ENCODE peak calls at places on chromosomes 5 and 9, in seven cellular contexts. F is cardiac muscle cell, P is uterus, S is astrocyte, V is heart left ventricle, N is fibroblast of lung, K is astrocyte of the cerebellum. Y is an unnamed sample.

GRCh38 chr5:150141544-150142188 is 14.0 kb downstream of the PDGFRB start:
- DNase-seq in F (no peak), P (no peak), N (peak), S (peak), K (no peak), V (no peak), Y (no peak)

GRCh38 chr5:128537306-128537998 is 593 bp downstream of the FBN2 start:
- DNase-seq in V (peak), S (peak), F (no peak), K (peak), N (peak), P (peak), Y (peak)

GRCh38 chr5:1161832-1162229 is 39.6 kb upstream of the SLC6A19 start:
- DNase-seq in K (no peak), S (no peak), F (no peak), N (no peak), P (no peak), V (peak), Y (peak)

GRCh38 chr9:17829812-17830385 is 251.0 kb downstream of the SH3GL2 start:
- DNase-seq in P (no peak), N (no peak), K (no peak), V (no peak), S (no peak), F (no peak), Y (no peak)

GRCh38 chr5:19058216-19058615 is 929.8 kb downstream of the CDH18 start:
- DNase-seq in V (no peak), N (no peak), S (no peak), K (no peak), F (no peak), P (no peak), Y (no peak)

GRCh38 chr9:33687779-33688178 is 107.6 kb upstream of the PRSS3 start:
- DNase-seq in V (no peak), N (peak), P (no peak), K (no peak), S (no peak), F (peak), Y (no peak)

GRCh38 chr5:174094857-174095606 is 49.5 kb downstream of the NSG2 start:
- DNase-seq in F (no peak), K (no peak), P (no peak), N (no peak), V (no peak), S (no peak), Y (no peak)

GRCh38 chr5:154940772-154941620 is at the start of gene MRPL22:
- DNase-seq in P (peak), F (peak), K (peak), V (peak), S (peak), N (peak), Y (peak)

GRCh38 chr5:10330511-10331105 is 22.9 kb upstream of the MARCHF6 start:
- DNase-seq in P (no peak), F (no peak), S (no peak), V (no peak), N (no peak), K (no peak), Y (no peak)

GRCh38 chr5:1502046-1502736 is 21.6 kb downstream of the LPCAT1 start:
- DNase-seq in S (no peak), N (no peak), V (peak), K (no peak), F (no peak), P (no peak), Y (peak)

GRCh38 chr9:118928723-118929122 is 440.5 kb downstream of the BRINP1 start:
- DNase-seq in S (no peak), P (no peak), V (no peak), F (no peak), N (no peak), K (no peak), Y (no peak)

GRCh38 chr9:122426723-122427122 is 51.0 kb downstream of the OR1J1 start:
- DNase-seq in P (no peak), K (no peak), N (no peak), F (no peak), S (no peak), V (no peak), Y (no peak)

GRCh38 chr9:134123764-134124128 is 12.1 kb upstream of the WDR5 start:
- DNase-seq in V (no peak), P (no peak), N (no peak), F (no peak), S (no peak), K (no peak), Y (no peak)

GRCh38 chr5:137329581-137329980 is 169.5 kb downstream of the SPOCK1 start:
- DNase-seq in K (no peak), S (no peak), V (no peak), N (no peak), P (no peak), F (no peak), Y (no peak)

GRCh38 chr5:133930061-133930823 is 38.2 kb downstream of the C5orf15 start:
- DNase-seq in F (no peak), K (peak), N (peak), P (no peak), V (no peak), S (peak), Y (no peak)

GRCh38 chr5:177491983-177492746 is 5.2 kb downstream of the PDLIM7 start:
- DNase-seq in N (no peak), P (no peak), K (no peak), S (no peak), V (no peak), F (no peak), Y (no peak)

GRCh38 chr5:177495243-177496060 is 2.0 kb downstream of the PDLIM7 start:
- DNase-seq in F (peak), V (peak), K (peak), P (peak), N (peak), S (peak), Y (no peak)

GRCh38 chr5:177494356-177495195 is 2.8 kb downstream of the PDLIM7 start:
- DNase-seq in F (peak), S (peak), K (peak), P (peak), N (peak), V (peak), Y (no peak)

GRCh38 chr5:177492841-177493240 is 4.6 kb downstream of the PDLIM7 start:
- DNase-seq in P (no peak), S (no peak), N (no peak), V (no peak), K (no peak), F (no peak), Y (no peak)

GRCh38 chr5:177493795-177494355 is 3.5 kb downstream of the PDLIM7 start:
- DNase-seq in F (no peak), N (no peak), K (no peak), P (no peak), V (no peak), S (no peak), Y (no peak)
- TF ChIP-seq CTCF in F (no peak), N (no peak), K (no peak), P (no peak), V (no peak), S (no peak), Y (no peak)

GRCh38 chr9:1442105-1442504 is 391.9 kb downstream of the DMRT2 start:
- DNase-seq in S (no peak), K (no peak), F (no peak), V (no peak), P (no peak), N (no peak), Y (no peak)

GRCh38 chr9:1443450-1443849 is 393.3 kb downstream of the DMRT2 start:
- DNase-seq in V (no peak), N (no peak), S (no peak), P (no peak), F (no peak), K (no peak), Y (no peak)

GRCh38 chr9:1440276-1440675 is 390.1 kb downstream of the DMRT2 start:
- DNase-seq in N (no peak), V (no peak), S (no peak), P (no peak), K (no peak), F (no peak), Y (no peak)
- H3K4me3 ChIP-seq in N (no peak), V (no peak), S (no peak), P (no peak), K (no peak), F (no peak), Y (no peak)

GRCh38 chr5:126799780-126800179 is 22.8 kb downstream of the LMNB1 start:
- DNase-seq in N (no peak), F (no peak), V (no peak), K (no peak), S (no peak), P (no peak), Y (no peak)

GRCh38 chr5:126801174-126801991 is 24.4 kb downstream of the LMNB1 start:
- DNase-seq in S (no peak), P (no peak), N (no peak), F (no peak), V (no peak), K (no peak), Y (no peak)

GRCh38 chr5:126805108-126805507 is 28.2 kb downstream of the LMNB1 start:
- DNase-seq in N (peak), V (no peak), P (no peak), K (peak), F (no peak), S (peak), Y (no peak)

DNA sequence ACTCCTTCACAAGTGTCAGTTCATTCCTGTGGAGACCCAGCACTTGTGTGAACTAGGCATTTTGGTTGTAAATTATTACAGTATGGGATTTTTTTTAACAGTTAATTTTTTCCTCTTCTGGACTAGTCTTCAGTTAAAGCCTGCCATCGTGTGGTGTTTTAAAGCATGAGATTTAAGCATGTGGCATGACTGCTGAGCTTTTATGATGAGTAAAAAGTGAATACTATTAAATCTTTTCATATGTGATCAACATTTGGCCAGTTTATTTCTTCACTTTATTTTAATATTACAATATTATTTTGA is 25.0 kb downstream of the LMNB1 start:
- DNase-seq in P (no peak), K (peak), V (no peak), N (peak), F (no peak), S (no peak), Y (no peak)
- TF ChIP-seq CTCF in P (peak), K (peak), V (peak), N (peak), F (peak), S (peak), Y (peak)

GRCh38 chr9:136318769-136319241 is 8.5 kb upstream of the GPSM1 start:
- DNase-seq in S (no peak), V (no peak), P (no peak), F (no peak), K (no peak), N (no peak), Y (no peak)
- H3K4me3 ChIP-seq in S (no peak), V (no peak), P (no peak), F (no peak), K (no peak), N (no peak), Y (no peak)

GRCh38 chr5:69029292-69029691 is 64.5 kb upstream of the SLC30A5 start:
- DNase-seq in F (no peak), S (no peak), N (no peak), K (no peak), P (no peak), V (no peak), Y (no peak)

GRCh38 chr5:69030663-69031062 is 63.2 kb upstream of the SLC30A5 start:
- DNase-seq in K (no peak), N (no peak), S (no peak), P (no peak), V (no peak), F (no peak), Y (no peak)

GRCh38 chr5:69033690-69034089 is 60.1 kb upstream of the SLC30A5 start:
- DNase-seq in F (no peak), N (no peak), P (no peak), V (no peak), K (no peak), S (no peak), Y (no peak)

GRCh38 chr5:69035665-69036064 is 58.1 kb upstream of the SLC30A5 start:
- DNase-seq in N (no peak), K (no peak), S (no peak), V (no peak), F (no peak), P (no peak), Y (no peak)

DNA sequence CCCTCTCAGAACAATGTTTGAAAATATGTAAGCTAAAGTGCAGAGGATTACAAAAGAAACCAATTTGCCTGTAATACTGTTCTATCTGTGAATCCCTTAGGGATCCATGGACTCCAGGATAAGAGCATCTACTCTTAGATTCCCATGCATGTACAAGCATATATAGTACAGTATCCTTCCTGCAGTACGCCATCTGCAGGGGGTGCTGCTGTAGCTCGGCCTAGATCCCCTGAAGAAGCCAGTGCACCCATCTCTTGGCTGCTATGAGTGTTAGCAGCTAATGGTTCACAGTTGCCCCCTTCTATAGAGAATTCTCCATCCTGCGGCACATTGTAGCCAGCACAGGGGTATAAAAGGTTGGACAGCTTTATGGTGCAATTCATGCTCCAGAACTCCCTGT is 61.8 kb upstream of the SLC30A5 start:
- DNase-seq in S (no peak), V (no peak), K (no peak), F (no peak), P (no peak), N (no peak), Y (no peak)
- TF ChIP-seq CTCF in S (no peak), V (no peak), K (peak), F (no peak), P (no peak), N (peak), Y (no peak)

GRCh38 chr5:93596310-93596675 is 13.3 kb downstream of the NR2F1 start:
- DNase-seq in N (no peak), S (no peak), F (no peak), V (no peak), P (no peak), K (no peak), Y (no peak)
- H3K4me3 ChIP-seq in N (no peak), S (no peak), F (no peak), V (no peak), P (no peak), K (no peak), Y (no peak)

GRCh38 chr9:96599298-96599697 is 20.3 kb downstream of the CDC14B start:
- DNase-seq in V (no peak), P (no peak), N (no peak), F (no peak), S (no peak), K (no peak), Y (no peak)
- TF ChIP-seq CTCF in V (no peak), P (no peak), N (no peak), F (no peak), S (no peak), K (no peak), Y (no peak)

DNA sequence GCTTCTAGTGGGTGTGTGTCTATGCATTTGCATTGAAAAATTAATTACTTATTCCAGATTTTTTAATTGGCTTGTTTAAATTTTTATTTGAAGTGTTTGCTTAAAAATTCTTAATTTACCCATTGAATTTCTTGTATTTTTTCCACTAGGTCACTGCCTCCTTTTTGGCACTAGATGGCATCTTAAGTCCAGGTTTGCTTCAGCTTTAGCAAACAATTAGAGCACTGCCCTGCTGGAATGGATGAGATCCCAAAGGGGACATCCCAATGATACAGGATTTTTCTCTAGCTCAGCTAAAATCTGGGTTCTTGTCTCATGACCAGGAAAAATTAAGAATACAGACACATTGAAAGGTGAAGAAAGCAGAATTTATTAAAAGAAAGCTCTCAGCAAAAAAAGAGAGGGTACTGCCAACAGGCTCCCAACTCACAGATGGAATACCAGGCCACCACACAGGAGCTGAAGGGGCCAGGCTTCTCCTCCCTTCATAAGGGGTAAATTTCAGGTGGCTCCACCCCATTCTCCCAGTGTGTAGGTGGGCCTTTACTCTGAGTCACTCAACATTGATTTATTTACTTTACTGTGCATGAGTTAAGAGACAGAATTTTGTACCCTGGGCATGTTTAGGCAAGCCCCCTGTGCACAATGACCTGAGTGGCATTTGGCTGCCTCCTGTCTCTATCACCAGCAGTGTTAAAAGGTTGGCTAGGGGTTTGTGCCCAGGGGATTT is 532.4 kb downstream of the ANXA1 start:
- DNase-seq in P (no peak), K (peak), N (peak), F (peak), S (peak), V (no peak), Y (no peak)
- H3K4me3 ChIP-seq in P (no peak), K (no peak), N (no peak), F (no peak), S (no peak), V (no peak), Y (no peak)

DNA sequence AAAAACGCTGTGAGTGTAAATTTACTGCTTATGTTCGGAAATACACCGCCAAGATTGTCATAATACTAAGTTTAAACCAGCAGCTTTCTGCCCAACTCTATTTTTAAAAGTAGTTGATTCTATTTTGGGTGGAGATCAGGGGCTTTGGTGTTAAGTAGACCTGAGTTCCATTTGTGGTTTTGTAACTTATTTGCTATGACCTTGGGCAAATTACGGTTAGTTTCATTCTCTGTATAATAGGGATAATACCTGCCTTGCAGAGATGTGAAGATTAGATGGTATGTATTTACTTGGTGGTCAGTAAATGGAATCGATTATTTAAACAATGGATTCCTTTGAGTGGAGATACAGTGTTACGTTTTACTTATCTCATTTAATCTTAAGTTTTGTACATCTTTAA is 1.6 kb downstream of the RAD23B start:
- DNase-seq in V (no peak), S (no peak), K (no peak), N (no peak), P (no peak), F (no peak), Y (no peak)
- TF ChIP-seq CTCF in V (no peak), S (no peak), K (no peak), N (no peak), P (no peak), F (no peak), Y (no peak)

Y was measured in right lobe of liver.